ENCODE peak calls at places on chromosomes 2 and 18, in seven cellular contexts. O, J, G, Q, N, R and M are unnamed samples.

GRCh38 chr2:144683955-144684354 is 164.0 kb upstream of the ZEB2 start:
- DNase-seq in O (no peak), J (no peak), G (no peak), Q (no peak), N (no peak), R (no peak), M (no peak)

GRCh38 chr2:108194409-108195132 is 45.2 kb upstream of the SULT1C3 start:
- DNase-seq in O (peak), J (no peak), G (no peak), Q (no peak), N (no peak), R (no peak), M (no peak)

GRCh38 chr2:189267925-189268579 is 88.5 kb upstream of the COL5A2 start:
- DNase-seq in O (no peak), J (no peak), G (no peak), Q (no peak), N (no peak), R (peak), M (no peak)

GRCh38 chr18:76126327-76126726 is 368.7 kb downstream of the ZNF516 start:
- DNase-seq in O (no peak), J (no peak), G (no peak), Q (no peak), N (no peak), R (no peak), M (no peak)

GRCh38 chr2:189393440-189394111 is 47.7 kb upstream of the WDR75 start:
- DNase-seq in O (peak), J (no peak), G (no peak), Q (no peak), N (no peak), R (peak), M (no peak)

GRCh38 chr2:3348771-3349170 is 28.8 kb downstream of the EIPR1 start:
- DNase-seq in O (no peak), J (no peak), G (no peak), Q (no peak), N (no peak), R (no peak), M (no peak)

GRCh38 chr2:70709275-70709674 is 58.7 kb downstream of the ADD2 start:
- DNase-seq in O (no peak), J (no peak), G (no peak), Q (no peak), N (no peak), R (no peak), M (no peak)

GRCh38 chr18:80246656-80247402 is 485 bp downstream of the PARD6G start:
- DNase-seq in O (no peak), J (no peak), G (no peak), Q (no peak), N (peak), R (peak), M (no peak)

GRCh38 chr2:72183466-72183865 is 35.8 kb upstream of the CYP26B1 start:
- DNase-seq in O (no peak), J (no peak), G (no peak), Q (no peak), N (no peak), R (no peak), M (peak)

GRCh38 chr2:21096458-21096857 is 27.3 kb upstream of the TDRD15 start:
- DNase-seq in O (no peak), J (no peak), G (no peak), Q (no peak), N (no peak), R (no peak), M (no peak)

GRCh38 chr18:23503038-23503966 is at the start of gene RMC1:
- DNase-seq in O (peak), J (peak), G (peak), Q (peak), N (peak), R (peak), M (peak)

GRCh38 chr2:43132523-43133301 is 93.7 kb downstream of the ZFP36L2 start:
- DNase-seq in O (no peak), J (peak), G (no peak), Q (no peak), N (no peak), R (no peak), M (no peak)

GRCh38 chr2:239187464-239188253 is 213.2 kb downstream of the HDAC4 start:
- DNase-seq in O (no peak), J (no peak), G (peak), Q (no peak), N (no peak), R (no peak), M (no peak)

GRCh38 chr2:64478036-64478435 is 24.1 kb downstream of the LGALSL start:
- DNase-seq in O (no peak), J (no peak), G (no peak), Q (no peak), N (no peak), R (no peak), M (no peak)

GRCh38 chr2:230011617-230012016 is 57.1 kb downstream of the SLC16A14 start:
- DNase-seq in O (no peak), J (no peak), G (no peak), Q (no peak), N (no peak), R (no peak), M (no peak)

GRCh38 chr2:131417886-131418285 is 53.9 kb upstream of the RAB6D start:
- DNase-seq in O (no peak), J (no peak), G (no peak), Q (no peak), N (no peak), R (no peak), M (no peak)

GRCh38 chr2:75361486-75361885 is 162.2 kb upstream of the TACR1 start:
- DNase-seq in O (no peak), J (no peak), G (no peak), Q (no peak), N (no peak), R (peak), M (no peak)

GRCh38 chr2:71223767-71224333 is 3.1 kb downstream of the PAIP2B start:
- DNase-seq in O (peak), J (no peak), G (peak), Q (peak), N (no peak), R (peak), M (no peak)

GRCh38 chr2:160893581-160893980 is 266.6 kb upstream of the TANK start:
- DNase-seq in O (no peak), J (no peak), G (no peak), Q (no peak), N (no peak), R (no peak), M (no peak)

GRCh38 chr18:27685807-27686412 is 491.0 kb downstream of the CDH2 start:
- DNase-seq in O (peak), J (no peak), G (no peak), Q (no peak), N (no peak), R (peak), M (no peak)

GRCh38 chr2:232551776-232552175 is 1.3 kb downstream of the EIF4E2 start:
- DNase-seq in O (no peak), J (no peak), G (no peak), Q (no peak), N (no peak), R (no peak), M (no peak)

GRCh38 chr2:237280235-237280634 is 133.7 kb downstream of the COL6A3 start:
- DNase-seq in O (no peak), J (no peak), G (no peak), Q (peak), N (no peak), R (no peak), M (no peak)

GRCh38 chr2:166351319-166351718 is 24.4 kb downstream of the SCN9A start:
- DNase-seq in O (no peak), J (no peak), G (no peak), Q (no peak), N (no peak), R (no peak), M (no peak)

GRCh38 chr18:79371536-79372210 is 24.1 kb upstream of the NFATC1 start:
- DNase-seq in O (no peak), J (peak), G (no peak), Q (no peak), N (no peak), R (no peak), M (no peak)

GRCh38 chr2:135985826-135986393 is 484 bp upstream of the DARS1 start:
- DNase-seq in O (no peak), J (no peak), G (no peak), Q (no peak), N (peak), R (no peak), M (no peak)

GRCh38 chr2:119678021-119678656 is 862 bp upstream of the TMEM177 start:
- DNase-seq in O (no peak), J (peak), G (no peak), Q (no peak), N (no peak), R (no peak), M (no peak)

GRCh38 chr2:206993964-206994363 is 54.6 kb downstream of the CPO start:
- DNase-seq in O (no peak), J (no peak), G (no peak), Q (no peak), N (no peak), R (no peak), M (no peak)

GRCh38 chr18:63197246-63197791 is 122.2 kb downstream of the BCL2 start:
- DNase-seq in O (peak), J (no peak), G (no peak), Q (no peak), N (no peak), R (no peak), M (no peak)

GRCh38 chr2:174353004-174353403 is 18.2 kb downstream of the SP9 start:
- DNase-seq in O (no peak), J (no peak), G (no peak), Q (no peak), N (no peak), R (no peak), M (no peak)

GRCh38 chr2:113890253-113891235 is 655 bp downstream of the ACTR3 start:
- DNase-seq in O (peak), J (peak), G (peak), Q (peak), N (no peak), R (peak), M (no peak)

DNA sequence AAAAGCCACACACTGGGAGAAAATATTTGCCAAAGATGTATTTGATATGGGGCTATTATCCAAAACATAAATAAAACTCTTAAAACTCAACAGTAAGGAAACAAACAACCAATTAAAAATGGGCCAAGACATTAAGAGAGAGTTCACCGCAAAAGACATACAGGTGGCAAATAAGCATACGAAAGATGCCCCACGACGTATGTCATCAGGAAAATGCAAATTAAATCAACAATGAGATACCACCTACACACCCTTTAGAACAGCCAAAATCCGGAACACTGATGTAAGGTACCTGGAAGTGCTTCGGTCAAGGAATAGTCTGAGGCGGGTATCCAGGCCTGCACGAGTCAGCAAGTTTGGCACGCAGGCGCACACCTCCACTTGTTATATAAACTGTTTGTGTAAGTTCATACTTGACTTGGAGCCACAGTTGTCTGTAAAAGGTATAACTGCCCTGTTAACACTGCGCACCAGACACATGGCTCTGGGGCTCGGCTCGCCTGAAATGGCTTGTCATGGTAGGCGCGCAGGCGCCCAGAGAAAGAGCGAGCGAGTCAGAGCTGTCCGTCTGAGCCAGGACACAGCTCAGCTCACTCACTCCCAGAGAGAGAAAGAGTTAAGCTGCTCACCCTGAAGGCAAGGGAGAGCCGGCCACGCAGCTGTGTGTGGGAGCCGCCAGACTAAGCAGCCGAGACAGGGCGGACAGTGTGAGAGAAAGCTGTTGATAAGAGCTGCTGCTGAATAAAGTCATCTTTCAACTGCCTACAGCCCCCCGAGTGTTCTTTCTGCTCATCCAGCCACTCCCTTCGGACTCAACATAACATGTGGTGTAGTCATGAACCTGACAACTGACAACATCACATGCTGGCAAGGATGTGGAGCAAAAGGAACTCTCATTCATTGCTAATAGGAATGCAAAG is 87.3 kb downstream of the HNRNPLL start:
- DNase-seq in O (no peak), J (no peak), G (peak), Q (peak), N (no peak), R (no peak), M (no peak)
- TF ChIP-seq POLR2A in O (no peak), J (no peak), G (no peak), Q (no peak), N (no peak), R (no peak), M (no peak)

DNA sequence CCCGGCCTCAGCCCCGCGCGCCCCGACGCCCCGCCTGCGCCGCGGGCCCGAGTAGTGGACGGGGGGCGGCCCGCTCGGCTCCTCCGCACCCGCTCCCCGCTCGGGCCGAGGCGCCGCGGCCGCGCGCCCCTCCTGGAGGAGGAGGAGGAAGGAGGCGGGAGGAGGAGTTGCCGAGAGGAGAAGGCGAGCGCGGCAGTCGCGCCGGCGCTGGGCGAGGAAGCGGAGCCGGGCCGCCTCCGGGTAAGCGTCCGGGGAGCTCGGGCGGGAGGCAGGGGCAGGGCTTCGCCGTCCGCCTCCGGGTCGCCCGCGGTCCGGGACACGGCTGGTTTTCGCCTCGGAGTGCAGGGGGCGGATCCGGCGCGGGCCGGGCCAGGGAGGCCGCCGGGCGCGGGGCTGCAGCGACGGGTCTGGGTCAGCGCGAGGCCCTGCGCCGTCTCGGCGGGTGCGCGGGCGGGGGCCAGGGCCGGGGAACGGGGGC is at the start of gene SOCS6:
- DNase-seq in O (no peak), J (peak), G (peak), Q (peak), N (peak), R (peak), M (no peak)
- TF ChIP-seq POLR2A in O (peak), J (no peak), G (no peak), Q (peak), N (peak), R (peak), M (no peak)

DNA sequence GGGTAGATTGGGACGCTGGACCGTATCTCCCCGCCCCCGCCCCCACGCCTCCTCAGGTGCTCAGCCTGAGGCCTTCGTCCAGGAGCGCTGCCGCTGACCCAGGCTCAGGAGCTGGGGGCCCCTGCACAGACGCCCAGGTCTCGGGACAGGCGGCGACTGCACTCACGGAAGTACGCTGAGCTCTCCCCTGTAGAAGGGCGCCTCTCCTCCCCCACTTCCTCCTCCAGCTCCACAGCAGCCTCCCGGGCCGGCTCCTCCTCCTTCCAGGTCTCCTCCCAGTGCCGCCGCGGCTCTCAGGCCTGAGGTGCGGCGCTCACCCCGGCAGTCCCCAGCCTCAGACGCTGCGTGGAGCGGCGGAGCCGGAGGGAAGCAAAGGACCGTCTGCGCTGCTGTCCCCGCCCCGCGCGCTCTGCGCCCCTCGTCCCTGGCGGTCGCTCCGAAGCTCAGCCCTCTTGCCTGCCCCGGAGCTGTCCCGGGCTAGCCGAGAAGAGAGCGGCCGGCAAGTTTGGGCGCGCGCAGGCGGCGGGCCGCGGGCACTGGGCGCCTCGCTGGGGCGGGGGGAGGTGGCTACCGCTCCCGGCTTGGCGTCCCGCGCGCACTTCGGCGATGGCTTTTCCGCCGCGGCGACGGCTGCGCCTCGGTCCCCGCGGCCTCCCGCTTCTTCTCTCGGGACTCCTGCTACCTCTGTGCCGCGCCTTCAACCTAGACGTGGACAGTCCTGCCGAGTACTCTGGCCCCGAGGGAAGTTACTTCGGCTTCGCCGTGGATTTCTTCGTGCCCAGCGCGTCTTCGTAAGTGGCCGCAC is at the start of gene ITGAV:
- DNase-seq in O (peak), J (peak), G (peak), Q (peak), N (peak), R (peak), M (peak)
- TF ChIP-seq POLR2A in O (peak), J (peak), G (peak), Q (peak), N (peak), R (peak), M (peak)

DNA sequence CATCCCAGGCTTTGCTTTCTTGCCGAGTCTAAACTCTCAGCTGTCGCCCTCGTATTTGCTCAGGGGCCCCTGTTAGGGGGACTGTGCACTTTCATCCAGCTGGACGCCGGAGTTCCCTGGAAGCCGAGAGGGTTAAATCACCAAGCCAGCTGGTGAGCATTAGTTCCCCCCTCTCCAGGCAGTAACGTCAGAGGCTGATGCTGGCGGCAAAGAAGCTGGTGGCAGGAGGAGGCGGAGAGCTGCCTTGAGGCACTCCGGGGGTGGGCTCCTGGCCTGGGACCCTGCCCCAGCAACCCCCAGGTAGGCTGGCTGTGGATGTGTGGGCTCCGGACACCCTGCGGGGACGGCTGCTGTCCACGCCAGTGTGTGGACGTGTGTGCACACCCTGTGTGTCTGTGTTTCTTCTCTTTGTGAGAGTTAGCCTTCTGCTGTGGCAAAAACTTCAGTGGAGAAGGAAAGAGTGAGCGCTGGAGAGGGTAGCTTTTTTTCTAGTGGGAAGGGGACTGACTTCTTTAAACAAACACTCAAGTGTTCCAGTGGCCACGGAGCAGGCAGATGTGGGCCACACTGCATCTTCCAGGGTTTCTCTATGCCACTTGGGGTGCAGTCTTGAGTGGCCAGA is 84.7 kb downstream of the GLI2 start:
- DNase-seq in O (no peak), J (peak), G (peak), Q (peak), N (no peak), R (no peak), M (no peak)
- TF ChIP-seq POLR2A in O (no peak), J (no peak), G (no peak), Q (no peak), N (no peak), R (no peak), M (no peak)

GRCh38 chr18:55685638-55686037 is 97.6 kb upstream of the TCF4 start:
- DNase-seq in O (no peak), J (no peak), G (no peak), Q (no peak), N (no peak), R (no peak), M (no peak)
- TF ChIP-seq POLR2A in O (no peak), J (no peak), G (no peak), Q (no peak), N (no peak), R (no peak), M (no peak)

DNA sequence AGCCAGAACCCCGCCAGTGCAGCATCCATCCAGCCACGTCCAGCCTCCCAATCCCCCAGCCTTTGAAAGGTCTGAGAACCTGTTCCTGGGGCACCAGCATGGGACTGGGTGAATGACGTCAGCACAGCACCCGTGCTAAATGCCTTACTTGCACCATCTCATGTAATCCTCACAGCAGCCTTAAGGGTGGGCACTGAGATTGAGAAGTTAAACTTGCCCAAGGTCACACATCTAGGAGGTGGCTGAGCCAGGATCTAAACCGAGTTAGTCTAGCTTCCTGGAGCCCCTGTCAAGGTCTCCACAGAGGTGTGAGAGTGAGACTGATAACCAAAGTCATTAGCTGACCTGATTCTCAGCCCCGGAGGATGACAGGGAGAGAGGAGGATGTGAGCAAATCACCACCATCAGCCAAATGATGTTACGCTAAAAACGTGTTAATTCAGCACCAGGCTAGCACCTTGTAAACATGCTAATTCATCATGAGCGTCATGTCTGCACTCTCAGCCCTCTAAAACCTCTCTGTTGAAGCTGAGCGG is 4.6 kb downstream of the CD8A start:
- DNase-seq in O (no peak), J (no peak), G (no peak), Q (no peak), N (no peak), R (no peak), M (no peak)
- TF ChIP-seq POLR2A in O (no peak), J (no peak), G (no peak), Q (no peak), N (no peak), R (no peak), M (no peak)

GRCh38 chr2:111122631-111123421 is 2.1 kb downstream of the BCL2L11 start:
- DNase-seq in O (peak), J (peak), G (peak), Q (peak), N (no peak), R (peak), M (no peak)
- TF ChIP-seq POLR2A in O (peak), J (no peak), G (no peak), Q (no peak), N (no peak), R (no peak), M (no peak)

DNA sequence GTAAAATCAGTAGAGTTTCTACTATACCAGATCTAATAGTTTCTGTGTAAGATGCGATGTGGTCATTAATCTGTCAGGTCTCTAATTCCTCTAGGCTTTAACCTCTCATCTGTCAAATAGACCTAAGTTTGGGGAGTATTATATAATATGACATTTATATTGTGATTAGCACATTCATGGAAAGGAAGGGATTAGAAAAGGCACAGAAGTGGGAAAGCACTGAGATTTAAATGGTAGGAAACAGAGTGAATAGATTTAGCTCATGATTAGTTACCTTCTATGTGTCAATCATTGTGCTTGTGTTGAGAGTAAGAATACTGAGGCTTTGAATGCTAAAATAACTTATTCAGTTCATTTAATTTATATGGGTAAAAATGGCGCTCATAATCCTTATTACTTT is 118.0 kb downstream of the LRP1B start:
- DNase-seq in O (no peak), J (no peak), G (no peak), Q (no peak), N (no peak), R (no peak), M (no peak)
- TF ChIP-seq POLR2A in O (no peak), J (no peak), G (no peak), Q (no peak), N (no peak), R (no peak), M (no peak)